ENCODE peak calls at places on chromosomes 1 and 21, in four cellular contexts. One of them, this sample, is unnamed.

GRCh38 chr1:118842462-118843201 is 145.5 kb downstream of the TBX15 start:
- DNase-seq in Panc1: no peak
- DNase-seq in tibial artery: no peak
- DNase-seq in A549: no peak
- DNase-seq in this sample: no peak

GRCh38 chr1:225911207-225912130 is 12.6 kb downstream of the PYCR2 start:
- DNase-seq in Panc1: no peak
- DNase-seq in tibial artery: peak
- DNase-seq in A549: peak
- DNase-seq in this sample: no peak

GRCh38 chr21:28932717-28933116 is 60.0 kb downstream of the LTN1 start:
- DNase-seq in Panc1: no peak
- DNase-seq in tibial artery: no peak
- DNase-seq in A549: no peak
- DNase-seq in this sample: no peak

GRCh38 chr21:41207401-41208388 is 39.7 kb downstream of the BACE2 start:
- DNase-seq in Panc1: no peak
- DNase-seq in tibial artery: peak
- DNase-seq in A549: no peak
- DNase-seq in this sample: peak

GRCh38 chr1:114199017-114199594 is 45.4 kb upstream of the SYT6 start:
- DNase-seq in Panc1: no peak
- DNase-seq in tibial artery: no peak
- DNase-seq in A549: no peak
- DNase-seq in this sample: no peak

GRCh38 chr1:170414989-170415733 is 116.8 kb upstream of the GORAB start:
- DNase-seq in Panc1: no peak
- DNase-seq in tibial artery: peak
- DNase-seq in A549: no peak
- DNase-seq in this sample: no peak

GRCh38 chr1:225896937-225897549 is 8.1 kb upstream of the LEFTY1 start:
- DNase-seq in Panc1: no peak
- DNase-seq in tibial artery: no peak
- DNase-seq in A549: peak
- DNase-seq in this sample: no peak

GRCh38 chr1:202315576-202316168 is 26.1 kb downstream of the UBE2T start:
- DNase-seq in Panc1: peak
- DNase-seq in tibial artery: peak
- DNase-seq in A549: peak
- DNase-seq in this sample: no peak

GRCh38 chr1:158105342-158105741 is 75.4 kb upstream of the CD1D start:
- DNase-seq in Panc1: no peak
- DNase-seq in tibial artery: no peak
- DNase-seq in A549: no peak
- DNase-seq in this sample: no peak

GRCh38 chr1:107264561-107264960 is 123.7 kb downstream of the NTNG1 start:
- DNase-seq in Panc1: no peak
- DNase-seq in tibial artery: no peak
- DNase-seq in A549: no peak
- DNase-seq in this sample: no peak

GRCh38 chr1:43603004-43603403 is 46.9 kb upstream of the KDM4A start:
- DNase-seq in Panc1: no peak
- DNase-seq in tibial artery: no peak
- DNase-seq in A549: no peak
- DNase-seq in this sample: no peak

GRCh38 chr1:32291145-32291707 is 657 bp upstream of the HDAC1 start:
- DNase-seq in Panc1: peak
- DNase-seq in tibial artery: no peak
- DNase-seq in A549: peak
- DNase-seq in this sample: no peak

GRCh38 chr1:215603319-215603718 is 36.2 kb downstream of the KCTD3 start:
- DNase-seq in Panc1: no peak
- DNase-seq in tibial artery: no peak
- DNase-seq in A549: no peak
- DNase-seq in this sample: no peak

GRCh38 chr1:207004931-207005830 is 27.4 kb downstream of the C1orf116 start:
- DNase-seq in Panc1: peak
- DNase-seq in tibial artery: no peak
- DNase-seq in A549: peak
- DNase-seq in this sample: no peak

GRCh38 chr21:45908536-45909237 is 72.9 kb upstream of the COL6A1 start:
- DNase-seq in Panc1: no peak
- DNase-seq in tibial artery: no peak
- DNase-seq in A549: no peak
- DNase-seq in this sample: no peak

GRCh38 chr1:168763031-168763430 is 34.0 kb upstream of the DPT start:
- DNase-seq in Panc1: no peak
- DNase-seq in tibial artery: no peak
- DNase-seq in A549: no peak
- DNase-seq in this sample: no peak

GRCh38 chr21:15121655-15122120 is 56.9 kb upstream of the NRIP1 start:
- DNase-seq in Panc1: no peak
- DNase-seq in tibial artery: no peak
- DNase-seq in A549: peak
- DNase-seq in this sample: no peak

GRCh38 chr21:14058566-14058965 is 152.2 kb downstream of the LIPI start:
- DNase-seq in Panc1: no peak
- DNase-seq in tibial artery: no peak
- DNase-seq in A549: no peak
- DNase-seq in this sample: no peak

GRCh38 chr1:15522551-15522950 is 1.5 kb downstream of the CASP9 start:
- DNase-seq in Panc1: no peak
- DNase-seq in tibial artery: no peak
- DNase-seq in A549: no peak
- DNase-seq in this sample: peak

GRCh38 chr1:206439205-206439604 is 31.1 kb upstream of the IKBKE start:
- DNase-seq in Panc1: no peak
- DNase-seq in tibial artery: no peak
- DNase-seq in A549: no peak
- DNase-seq in this sample: no peak

GRCh38 chr1:208448425-208448824 is 204.2 kb upstream of the PLXNA2 start:
- DNase-seq in Panc1: no peak
- DNase-seq in tibial artery: no peak
- DNase-seq in A549: no peak
- DNase-seq in this sample: no peak

GRCh38 chr1:112719706-112720105 is 4.6 kb upstream of the PPM1J start:
- DNase-seq in Panc1: no peak
- DNase-seq in tibial artery: no peak
- DNase-seq in A549: no peak
- DNase-seq in this sample: no peak

GRCh38 chr1:225146478-225146877 is 217.0 kb downstream of the DNAH14 start:
- DNase-seq in Panc1: no peak
- DNase-seq in tibial artery: no peak
- DNase-seq in A549: no peak
- DNase-seq in this sample: no peak

GRCh38 chr1:226882187-226882586 is 11.8 kb downstream of the PSEN2 start:
- DNase-seq in Panc1: no peak
- DNase-seq in tibial artery: no peak
- DNase-seq in A549: no peak
- DNase-seq in this sample: no peak

GRCh38 chr1:15352122-15352957 is 57.3 kb upstream of the EFHD2 start:
- DNase-seq in Panc1: peak
- DNase-seq in tibial artery: no peak
- DNase-seq in A549: peak
- DNase-seq in this sample: no peak

GRCh38 chr1:178196631-178197030 is 102.7 kb downstream of the RASAL2 start:
- DNase-seq in Panc1: no peak
- DNase-seq in tibial artery: no peak
- DNase-seq in A549: no peak
- DNase-seq in this sample: no peak

GRCh38 chr1:93738075-93738622 is 56.5 kb upstream of the BCAR3 start:
- DNase-seq in Panc1: no peak
- DNase-seq in tibial artery: no peak
- DNase-seq in A549: peak
- DNase-seq in this sample: no peak

GRCh38 chr1:234564035-234565029 is 45.6 kb downstream of the IRF2BP2 start:
- DNase-seq in Panc1: peak
- DNase-seq in tibial artery: no peak
- DNase-seq in A549: peak
- DNase-seq in this sample: no peak

GRCh38 chr1:65308781-65309316 is 494 bp upstream of the DNAJC6 start:
- DNase-seq in Panc1: no peak
- DNase-seq in tibial artery: no peak
- DNase-seq in A549: no peak
- DNase-seq in this sample: no peak

GRCh38 chr1:239944666-239945065 is 147.0 kb upstream of the FMN2 start:
- DNase-seq in Panc1: no peak
- DNase-seq in tibial artery: no peak
- DNase-seq in A549: no peak
- DNase-seq in this sample: no peak

GRCh38 chr1:199007423-199007822 is 368.6 kb downstream of the PTPRC start:
- DNase-seq in Panc1: no peak
- DNase-seq in tibial artery: no peak
- DNase-seq in A549: no peak
- DNase-seq in this sample: no peak

GRCh38 chr1:1212780-1213152 is 1.2 kb downstream of the TNFRSF4 start:
- DNase-seq in Panc1: no peak
- DNase-seq in tibial artery: no peak
- DNase-seq in A549: no peak
- DNase-seq in this sample: no peak

GRCh38 chr1:167707942-167708341 is 13.8 kb upstream of the MPZL1 start:
- DNase-seq in Panc1: no peak
- DNase-seq in tibial artery: no peak
- DNase-seq in A549: no peak
- DNase-seq in this sample: no peak

GRCh38 chr21:29149771-29150425 is 19.5 kb downstream of the MAP3K7CL start:
- DNase-seq in Panc1: no peak
- DNase-seq in tibial artery: no peak
- DNase-seq in A549: no peak
- DNase-seq in this sample: no peak

DNA sequence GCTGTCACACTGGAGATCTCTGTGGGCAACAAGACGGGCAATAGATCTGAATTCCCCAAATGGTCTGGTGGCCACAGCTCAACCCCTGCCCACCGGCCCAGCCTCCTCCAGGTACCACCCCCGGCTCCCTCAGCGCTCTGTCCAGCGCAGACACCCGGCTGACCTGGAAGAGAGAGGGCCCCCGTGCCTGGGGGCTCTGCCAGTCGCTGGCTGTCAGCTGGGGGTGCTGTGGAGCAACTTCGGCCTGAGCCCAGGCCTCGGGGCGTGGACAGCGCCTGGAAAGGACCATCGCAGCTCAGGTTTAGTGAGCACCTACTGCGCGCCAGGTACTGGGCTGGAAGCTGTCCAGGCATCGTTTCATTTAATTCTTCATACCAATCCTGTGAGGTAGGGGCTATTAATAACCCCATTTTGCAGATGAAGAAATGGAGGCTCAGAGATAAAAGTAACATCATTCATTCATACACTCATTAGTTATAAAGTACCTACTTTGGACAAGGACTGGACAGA is 51.0 kb downstream of the AHDC1 start:
- DNase-seq in Panc1: no peak
- DNase-seq in tibial artery: no peak
- DNase-seq in A549: no peak
- DNase-seq in this sample: no peak
- TF ChIP-seq CTCF in Panc1: no peak
- TF ChIP-seq CTCF in tibial artery: no peak
- TF ChIP-seq CTCF in A549: no peak
- TF ChIP-seq CTCF in this sample: no peak

DNA sequence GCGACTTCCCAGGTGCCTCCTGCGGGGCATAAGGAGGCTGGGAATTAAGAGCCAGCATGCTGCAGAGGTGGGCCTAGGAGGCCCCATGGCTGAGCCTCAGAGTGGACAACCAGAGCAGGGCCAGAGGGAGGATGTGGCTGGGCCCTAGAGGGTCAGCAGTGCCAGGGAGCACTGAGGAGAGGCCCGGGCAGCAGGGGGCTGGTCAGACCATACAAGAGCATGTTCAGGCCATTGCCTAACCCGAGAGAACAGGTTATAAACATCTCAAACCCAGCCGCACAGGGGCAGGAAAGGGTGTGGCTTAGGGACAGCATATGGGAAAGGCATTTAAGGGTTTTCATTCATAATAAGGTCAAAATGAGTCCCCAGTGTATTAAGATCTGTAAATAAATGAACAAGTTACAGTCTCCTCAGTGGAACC is 51.1 kb downstream of the IER5 start:
- DNase-seq in Panc1: no peak
- DNase-seq in tibial artery: no peak
- DNase-seq in A549: peak
- DNase-seq in this sample: no peak
- H3K27ac ChIP-seq in Panc1: no peak
- H3K27ac ChIP-seq in tibial artery: peak
- H3K27ac ChIP-seq in A549: peak
- H3K27ac ChIP-seq in this sample: no peak

DNA sequence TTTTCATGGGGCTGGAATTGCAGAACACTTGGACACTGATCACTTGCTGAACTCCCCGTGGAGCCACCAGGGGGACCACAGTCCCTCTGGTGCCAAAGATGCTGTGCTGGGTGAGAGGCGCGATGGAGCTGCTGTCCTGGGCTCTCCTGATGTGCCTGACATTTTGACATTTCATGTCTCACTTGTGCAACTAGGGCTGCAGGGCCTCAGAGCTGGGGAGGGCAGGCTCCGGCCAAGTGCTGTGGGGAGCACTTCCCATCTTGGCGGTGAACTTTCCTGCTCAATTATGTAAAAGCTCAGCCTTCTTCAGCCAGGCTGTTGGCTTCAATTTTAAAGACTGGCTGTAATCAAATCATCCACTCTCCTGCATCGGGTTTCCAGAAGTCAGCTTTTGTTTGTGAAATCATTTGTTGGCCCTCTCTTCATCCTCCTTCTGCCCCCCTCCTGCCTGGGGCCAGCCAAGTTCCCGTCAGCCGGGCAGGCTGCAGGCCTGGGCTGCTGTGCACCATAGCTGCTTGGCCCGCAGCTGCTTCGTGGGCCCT is 36.8 kb downstream of the KCNAB2 start:
- DNase-seq in Panc1: no peak
- DNase-seq in tibial artery: peak
- DNase-seq in A549: no peak
- DNase-seq in this sample: no peak
- TF ChIP-seq CTCF in Panc1: no peak
- TF ChIP-seq CTCF in tibial artery: no peak
- TF ChIP-seq CTCF in A549: no peak
- TF ChIP-seq CTCF in this sample: no peak

DNA sequence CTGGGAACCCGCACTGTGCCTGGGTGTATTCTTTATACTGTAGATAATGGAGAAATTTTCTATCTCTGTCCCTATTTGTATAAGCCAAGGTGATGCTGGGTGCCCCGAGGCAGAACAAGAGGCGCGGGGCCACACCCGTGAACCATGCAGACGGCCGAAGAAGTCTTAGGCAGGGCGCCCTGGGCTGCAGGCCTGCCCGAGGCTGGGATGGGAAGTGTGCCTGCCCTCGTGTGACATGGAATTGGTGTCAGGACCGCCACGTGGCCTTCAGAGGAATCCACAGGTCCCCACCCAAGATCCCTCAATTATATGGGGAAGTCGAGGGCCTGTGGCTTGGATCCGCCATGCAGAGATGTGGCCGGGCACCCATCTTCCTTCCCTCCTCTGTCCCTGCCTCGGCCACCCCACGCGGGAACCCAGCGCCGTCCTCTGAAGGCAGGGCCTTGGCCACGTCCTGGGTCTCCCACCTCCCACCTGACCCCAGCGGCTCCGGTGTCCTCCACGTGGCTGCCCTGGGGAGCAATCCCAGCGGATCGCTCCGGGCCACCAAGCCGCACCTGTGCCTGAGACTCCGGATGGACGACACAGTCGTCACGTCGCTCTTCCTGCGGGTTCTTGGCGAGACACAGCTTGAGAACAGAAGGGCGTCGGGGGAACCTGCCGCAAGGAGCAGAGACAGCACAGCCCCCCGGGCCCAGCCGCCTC is 19.9 kb upstream of the ARHGEF16 start:
- DNase-seq in Panc1: no peak
- DNase-seq in tibial artery: no peak
- DNase-seq in A549: no peak
- DNase-seq in this sample: no peak
- H3K27ac ChIP-seq in Panc1: no peak
- H3K27ac ChIP-seq in tibial artery: no peak
- H3K27ac ChIP-seq in A549: no peak
- H3K27ac ChIP-seq in this sample: no peak